ENCODE peak calls at places on chromosomes 11 and 22, in five cellular contexts. P, Y, R, B and V are unnamed samples.
A peak's percentile ranks its signal among the peaks of the same experiment; 100 is the strongest.

GRCh38 chr11:79205786-79206185 is 235.0 kb downstream of the TENM4 start:
- DNase-seq in P (no peak), Y (no peak), R (no peak), B (no peak), V (no peak)

GRCh38 chr11:32288276-32288675 is 147.1 kb downstream of the WT1 start:
- DNase-seq in P (no peak), Y (no peak), R (no peak), B (no peak), V (no peak)

GRCh38 chr11:44950625-44951472 is at the start of gene TP53I11:
- DNase-seq in P (peak; percentile 18), Y (peak; percentile 52), R (no peak), B (peak; percentile 25), V (no peak)

GRCh38 chr11:12217879-12218278 is 107.5 kb downstream of the MICAL2 start:
- DNase-seq in P (no peak), Y (no peak), R (no peak), B (no peak), V (no peak)

GRCh38 chr22:50524664-50525103 is 714 bp downstream of the SCO2 start:
- DNase-seq in P (no peak), Y (peak; percentile 36), R (no peak), B (no peak), V (no peak)

GRCh38 chr11:117484159-117484558 is 156.5 kb downstream of the CEP164 start:
- DNase-seq in P (no peak), Y (no peak), R (no peak), B (no peak), V (no peak)

GRCh38 chr11:66745356-66746235 is 16.6 kb upstream of the SPTBN2 start:
- DNase-seq in P (no peak), Y (peak; percentile 75), R (no peak), B (no peak), V (peak; percentile 75)

GRCh38 chr11:72573380-72573949 is 100.8 kb downstream of the PDE2A start:
- DNase-seq in P (no peak), Y (peak; percentile 33), R (no peak), B (peak; percentile 39), V (peak; percentile 36)

GRCh38 chr11:69101792-69102152 is 53.0 kb downstream of the TPCN2 start:
- DNase-seq in P (no peak), Y (no peak), R (no peak), B (no peak), V (no peak)

GRCh38 chr22:37485006-37485713 is 1.0 kb downstream of the MFNG start:
- DNase-seq in P (no peak), Y (peak; percentile 45), R (no peak), B (no peak), V (peak; percentile 75)

GRCh38 chr11:76805206-76805913 is 22.2 kb downstream of the TSKU start:
- DNase-seq in P (no peak), Y (no peak), R (no peak), B (no peak), V (no peak)

GRCh38 chr22:44193537-44193896 is 12.8 kb downstream of the PARVG start:
- DNase-seq in P (no peak), Y (peak; percentile 57), R (no peak), B (no peak), V (peak; percentile 18)

GRCh38 chr11:86627776-86628455 is 44.5 kb downstream of the ME3 start:
- DNase-seq in P (no peak), Y (no peak), R (no peak), B (no peak), V (no peak)

GRCh38 chr22:29762263-29762662 is 4.5 kb downstream of the ZMAT5 start:
- DNase-seq in P (no peak), Y (no peak), R (no peak), B (no peak), V (no peak)

GRCh38 chr11:9876331-9876730 is 212.5 kb downstream of the SWAP70 start:
- DNase-seq in P (no peak), Y (no peak), R (no peak), B (no peak), V (no peak)

GRCh38 chr11:16000065-16000464 is 356.3 kb downstream of the SOX6 start:
- DNase-seq in P (peak; percentile 38), Y (no peak), R (peak; percentile 71), B (peak; percentile 61), V (no peak)

GRCh38 chr11:77842451-77843121 is 21.6 kb downstream of the AAMDC start:
- DNase-seq in P (no peak), Y (no peak), R (no peak), B (peak; percentile 26), V (no peak)

GRCh38 chr22:16957781-16958180 is 50.2 kb downstream of the GAB4 start:
- DNase-seq in P (no peak), Y (no peak), R (no peak), B (no peak), V (no peak)

GRCh38 chr22:32020117-32020516 is 22.9 kb upstream of the SLC5A1 start:
- DNase-seq in P (no peak), Y (peak; percentile 12), R (peak; percentile 33), B (peak; percentile 85), V (no peak)

GRCh38 chr11:104728927-104729326 is 169.3 kb downstream of the CASP12 start:
- DNase-seq in P (no peak), Y (no peak), R (no peak), B (no peak), V (no peak)
- H3K4me3 ChIP-seq in P (no peak overlapping the region), Y (no peak overlapping the region), R (no peak overlapping the region), B (no peak overlapping the region), V (no peak overlapping the region)

GRCh38 chr22:38906024-38906423 is 34.0 kb upstream of the CBX6 start:
- DNase-seq in P (no peak), Y (no peak), R (no peak), B (no peak), V (no peak)

GRCh38 chr22:38907767-38908166 is 35.8 kb upstream of the CBX6 start:
- DNase-seq in P (no peak), Y (no peak), R (no peak), B (no peak), V (no peak)

DNA sequence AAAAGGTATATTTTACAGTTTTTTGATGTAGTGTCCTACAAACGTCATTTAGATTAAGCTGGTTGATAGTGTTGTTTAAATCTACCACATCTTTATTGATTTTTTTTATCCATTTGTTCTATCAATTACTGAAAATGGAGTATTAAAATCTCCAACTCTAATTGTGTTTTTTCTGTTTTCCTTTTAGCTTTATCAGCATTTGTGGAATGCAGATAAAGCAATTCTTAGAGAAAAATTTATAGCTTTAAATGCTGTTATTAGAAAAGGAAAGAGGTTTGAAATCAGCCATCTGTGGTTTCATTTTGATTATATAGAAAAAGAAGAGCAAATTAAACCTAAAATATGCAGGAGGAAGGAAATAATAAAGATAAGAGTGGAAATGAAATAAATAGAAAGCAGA is 39.4 kb upstream of the CBX6 start:
- DNase-seq in P (no peak), Y (no peak), R (no peak), B (no peak), V (no peak)
- H3K4me3 ChIP-seq in P (no peak overlapping the region), Y (no peak overlapping the region), R (no peak overlapping the region), B (no peak overlapping the region), V (no peak overlapping the region)

DNA sequence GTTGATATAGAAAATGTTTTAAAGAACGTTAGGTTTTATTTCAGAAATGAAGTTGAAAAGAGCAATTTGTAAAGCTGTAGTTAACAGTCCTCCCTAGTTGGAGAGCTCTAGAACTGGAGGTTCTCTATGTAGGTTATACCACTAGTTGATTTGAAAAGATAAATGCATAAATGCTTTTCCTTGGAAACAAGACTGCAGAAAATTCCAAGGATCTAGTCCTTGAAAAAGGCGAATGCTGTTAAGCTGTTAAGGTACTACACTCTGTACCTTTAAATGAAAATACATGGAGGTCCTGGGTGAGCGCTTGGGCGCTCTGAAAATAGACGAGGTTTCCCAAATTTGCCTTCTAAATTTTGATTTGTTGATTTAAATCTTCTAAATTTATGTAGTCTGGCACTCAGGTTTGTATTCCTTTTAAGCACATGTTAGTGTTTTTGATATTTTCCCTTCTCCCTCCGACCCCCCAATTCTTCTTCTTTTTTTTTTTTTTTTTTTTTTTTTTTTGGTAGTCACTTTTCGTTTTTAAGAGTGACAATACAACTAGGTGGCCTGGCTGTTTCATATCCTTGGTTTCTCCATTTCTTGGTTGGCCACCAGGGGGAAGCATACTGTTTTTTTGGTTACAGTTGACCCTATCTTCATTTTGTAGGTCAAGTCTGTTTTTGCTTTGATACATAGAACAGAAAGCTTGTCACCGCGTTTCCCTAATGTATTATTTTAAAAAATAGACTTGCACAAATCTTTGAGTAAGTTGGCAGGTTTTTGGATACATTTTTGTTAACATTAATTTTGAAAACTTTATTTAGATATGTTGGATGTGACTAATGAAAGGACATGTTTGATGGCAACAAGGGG is 2.7 kb downstream of the NCR3LG1 start:
- DNase-seq in P (peak; percentile 19), Y (peak; percentile 77), R (no peak), B (peak; percentile 78), V (peak; percentile 75)
- H3K4me3 ChIP-seq in P (peak overlapping the region; percentile 53), Y (peak overlapping the region; percentile 75), R (peak overlapping the region; percentile 66), B (peak overlapping the region; percentile 73), V (peak overlapping the region; percentile 65)

GRCh38 chr22:20425821-20426615 is 11.6 kb downstream of the SCARF2 start:
- DNase-seq in P (no peak), Y (no peak), R (no peak), B (no peak), V (no peak)
- H3K4me3 ChIP-seq in P (no peak overlapping the region), Y (no peak overlapping the region), R (no peak overlapping the region), B (no peak overlapping the region), V (no peak overlapping the region)

GRCh38 chr11:59145534-59145933 is 2.9 kb downstream of the FAM111A start:
- DNase-seq in P (no peak), Y (no peak), R (peak; percentile 59), B (no peak), V (no peak)
- H3K4me3 ChIP-seq in P (peak overlapping the region; percentile 46), Y (peak overlapping the region; percentile 89), R (peak overlapping the region; percentile 66), B (peak overlapping the region; percentile 54), V (peak overlapping the region; percentile 63)

GRCh38 chr11:2884424-2884815 is 1.2 kb downstream of the CDKN1C start:
- DNase-seq in P (no peak), Y (peak; percentile 27), R (no peak), B (no peak), V (no peak)
- H3K4me3 ChIP-seq in P (peak overlapping the region; percentile 60), Y (peak overlapping the region; percentile 47), R (peak overlapping the region; percentile 50), B (peak overlapping the region; percentile 37), V (no peak overlapping the region)

GRCh38 chr11:123235687-123236261 is 40.7 kb upstream of the CLMP start:
- DNase-seq in P (no peak), Y (no peak), R (no peak), B (no peak), V (no peak)
- H3K4me3 ChIP-seq in P (no peak overlapping the region), Y (no peak overlapping the region), R (no peak overlapping the region), B (no peak overlapping the region), V (no peak overlapping the region)

GRCh38 chr11:65487467-65488272 is 11.2 kb upstream of the MALAT1 start:
- DNase-seq in P (peak; percentile 100), Y (peak; percentile 81), R (peak; percentile 100), B (peak; percentile 100), V (peak; percentile 83)
- H3K4me3 ChIP-seq in P (peak overlapping the region; percentile 10), Y (peak overlapping the region; percentile 45), R (peak overlapping the region; percentile 28), B (peak overlapping the region; percentile 3), V (no peak overlapping the region)